ENCODE peak calls at places on chromosomes 13 and 19, in five cellular contexts. Z, Y, C, L and X are unnamed samples.

GRCh38 chr13:113275387-113275786 is 21.7 kb upstream of the LAMP1 start:
- DNase-seq in Z (peak; percentile 53), Y (peak; percentile 75), C (peak; percentile 37), L (peak; percentile 84), X (peak; percentile 59)

GRCh38 chr19:58519087-58519354 is 589 bp downstream of the ZBTB45 start:
- DNase-seq in Z (peak; percentile 85), Y (peak; percentile 74), C (peak; percentile 81), L (peak; percentile 73), X (peak; percentile 82)

GRCh38 chr13:46596501-46596900 is 43.5 kb downstream of the LRCH1 start:
- DNase-seq in Z (no peak), Y (no peak), C (no peak), L (no peak), X (no peak)

GRCh38 chr19:6238643-6239281 is 41.0 kb downstream of the MLLT1 start:
- DNase-seq in Z (no peak), Y (peak; percentile 34), C (no peak), L (no peak), X (no peak)

GRCh38 chr19:4217429-4218264 is 11.7 kb upstream of the EBI3 start:
- DNase-seq in Z (no peak), Y (no peak), C (no peak), L (no peak), X (no peak)

GRCh38 chr13:98986226-98986846 is 8.5 kb upstream of the DOCK9 start:
- DNase-seq in Z (no peak), Y (no peak), C (peak; percentile 20), L (peak; percentile 55), X (no peak)

GRCh38 chr19:289651-290538 is 1.3 kb downstream of the PLPP2 start:
- DNase-seq in Z (peak; percentile 86), Y (peak; percentile 25), C (peak; percentile 59), L (peak; percentile 42), X (peak; percentile 76)

GRCh38 chr19:31314849-31315620 is 34.2 kb downstream of the TSHZ3 start:
- DNase-seq in Z (peak; percentile 20), Y (no peak), C (no peak), L (no peak), X (no peak)

GRCh38 chr13:19178901-19179593 is 2.6 kb downstream of the TUBA3C start:
- DNase-seq in Z (no peak), Y (no peak), C (no peak), L (no peak), X (no peak)

DNA sequence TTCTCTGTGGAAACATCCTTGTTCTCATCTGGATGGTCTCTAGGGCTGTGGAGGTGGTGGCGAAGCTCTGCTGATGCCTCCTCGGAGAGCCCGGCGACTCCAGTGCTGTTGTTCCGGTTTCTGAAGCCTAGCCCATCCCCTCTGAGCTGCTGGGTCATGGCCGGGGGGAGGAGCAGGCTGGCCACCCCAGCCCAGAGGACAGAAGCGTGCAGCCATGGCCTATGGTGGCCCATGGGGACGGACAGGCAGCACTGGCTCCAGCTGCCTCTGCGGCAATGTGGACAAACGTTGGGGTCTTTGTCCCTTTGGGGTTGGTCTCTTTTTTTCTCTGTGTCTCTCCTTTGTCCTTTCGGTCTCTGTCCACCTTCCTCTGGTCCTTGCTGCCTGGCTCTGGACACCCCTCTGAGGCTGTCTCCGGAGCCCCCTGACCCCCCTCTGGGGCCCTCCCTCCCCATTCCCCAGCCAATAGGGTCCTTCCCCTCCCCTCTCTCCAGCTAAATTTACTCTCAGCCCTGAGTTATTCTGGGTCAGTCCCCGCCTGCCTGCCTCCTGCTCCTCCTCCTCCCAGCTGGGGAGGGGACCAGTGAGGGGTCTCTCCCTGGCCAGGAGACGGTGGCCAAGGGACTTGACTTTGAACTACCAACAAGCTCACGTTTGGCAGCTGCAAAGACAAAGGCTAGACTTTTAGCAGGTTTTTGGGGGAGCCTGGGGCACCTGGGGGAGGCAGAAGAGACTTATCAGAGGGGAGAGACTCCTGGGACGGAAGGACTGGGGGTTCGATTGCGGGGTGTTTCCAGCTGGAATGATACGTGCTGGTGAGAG is at the start of gene HRC:
- DNase-seq in Z (no peak), Y (no peak), C (peak; percentile 84), L (peak; percentile 47), X (no peak)
- TF ChIP-seq MAFK in Z (no peak), Y (no peak), C (peak; percentile 50), L (no peak), X (no peak)

DNA sequence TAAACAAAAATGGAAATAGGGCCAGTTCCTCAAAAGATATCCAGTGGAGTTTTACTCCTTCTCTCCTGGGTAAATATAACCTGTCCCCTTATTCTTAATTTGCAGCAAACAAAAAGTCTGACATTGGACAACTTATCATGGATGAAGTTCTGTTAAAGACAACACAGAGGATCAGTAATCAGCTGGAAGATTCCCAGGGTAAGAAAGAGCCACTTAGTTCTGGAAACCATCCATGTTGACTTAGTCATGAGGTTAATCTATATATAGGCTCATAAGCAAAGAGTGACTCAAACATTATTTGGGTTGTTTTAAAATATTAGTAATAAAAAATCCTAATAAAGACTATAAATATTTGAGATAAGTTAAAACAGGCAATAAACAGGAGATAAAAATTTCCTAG is 40.5 kb upstream of the EBPL start:
- DNase-seq in Z (no peak), Y (peak; percentile 91), C (no peak), L (no peak), X (no peak)
- TF ChIP-seq MAFK in Z (no peak), Y (no peak), C (no peak), L (no peak), X (no peak)

DNA sequence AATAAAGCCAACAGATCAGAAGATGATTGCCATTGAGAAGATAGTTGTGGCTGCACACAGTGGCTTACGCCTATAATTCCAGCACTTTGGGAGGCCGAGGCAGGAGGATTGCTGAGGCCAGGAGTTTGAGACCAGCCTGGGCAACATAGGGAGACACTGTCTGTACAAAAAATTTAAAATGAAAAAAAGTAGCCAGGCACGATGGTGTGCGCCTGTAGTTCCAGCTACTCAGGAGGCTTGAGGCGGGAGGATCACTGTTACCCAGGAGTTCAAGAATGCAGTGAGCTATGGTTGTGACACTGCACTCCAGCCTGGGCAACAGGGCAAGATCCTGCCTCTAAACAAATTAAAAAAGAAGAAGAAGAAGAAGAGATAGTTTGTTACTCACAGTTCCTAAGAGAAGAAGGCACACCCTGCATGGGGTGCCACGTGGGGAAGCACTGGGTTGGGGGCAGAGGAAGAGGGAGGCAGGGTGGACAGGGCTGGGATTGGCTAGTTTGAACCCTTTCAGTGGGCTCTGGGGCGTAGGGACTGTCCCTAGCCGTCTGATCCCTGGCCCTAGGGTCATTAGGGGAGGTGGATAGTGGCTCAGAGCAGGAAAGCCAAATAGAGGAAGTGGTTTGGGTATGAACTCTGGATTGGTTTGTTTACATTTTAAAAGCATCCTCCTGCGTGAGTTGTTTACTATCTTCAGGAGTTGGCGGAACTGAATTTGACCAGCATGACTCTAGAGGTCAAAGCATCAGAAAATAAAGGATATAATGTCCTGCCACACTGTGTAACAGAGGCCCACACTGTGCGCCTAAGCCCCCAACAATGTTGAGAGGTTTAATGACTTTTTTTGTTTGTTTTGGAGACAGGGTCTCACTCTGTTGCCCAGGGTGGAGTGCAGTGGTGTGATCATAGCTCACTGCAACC is 60.5 kb upstream of the MEDAG start:
- DNase-seq in Z (no peak), Y (no peak), C (no peak), L (peak; percentile 87), X (no peak)
- TF ChIP-seq MAFK in Z (no peak), Y (no peak), C (no peak), L (no peak), X (no peak)

GRCh38 chr13:91904597-91904996 is 506.2 kb downstream of the GPC5 start:
- DNase-seq in Z (no peak), Y (no peak), C (no peak), L (no peak), X (no peak)
- TF ChIP-seq MAFK in Z (no peak), Y (no peak), C (no peak), L (no peak), X (no peak)